ENCODE peak calls at places on chromosomes 6 and 20, in ten cellular contexts. L is fibroblast of the aortic adventitia; G is NAMALWA; D is tibial artery; T is RWPE1; W is activated CD4-positive, CD25-positive, alpha-beta regulatory T cell; X is GM12865; V is stimulated activated CD8-positive, alpha-beta memory T cell treated with anti-CD3 and anti-CD28 coated beads, Interleukin-4, amount 100 ng/mL, for 4 hours; Z is LHCN-M2; S is heart left ventricle. Q is an unnamed sample.

GRCh38 chr6:13281630-13282156 is 46.6 kb downstream of the TBC1D7 start:
- DNase-seq in L (no peak), D (no peak), V (no peak), X (no peak), W (no peak), Z (no peak), G (no peak), T (no peak), S (no peak), Q (no peak)

GRCh38 chr6:139173172-139173571 is 38.3 kb downstream of the HECA start:
- DNase-seq in D (no peak), T (no peak), V (no peak), S (no peak), Z (peak), G (peak), X (peak), W (no peak), L (no peak), Q (peak)

GRCh38 chr6:81861281-81861680 is 108.8 kb upstream of the TENT5A start:
- DNase-seq in T (no peak), X (no peak), S (no peak), D (no peak), V (no peak), G (no peak), L (no peak), Z (peak), W (no peak), Q (no peak)

GRCh38 chr20:59371429-59371828 is 71.0 kb downstream of the EDN3 start:
- DNase-seq in V (no peak), S (no peak), L (no peak), W (no peak), X (no peak), G (no peak), Z (no peak), D (no peak), T (no peak), Q (peak)

GRCh38 chr6:142846459-142846831 is 98.5 kb downstream of the HIVEP2 start:
- DNase-seq in S (no peak), L (peak), T (no peak), X (peak), D (no peak), Z (peak), W (no peak), G (no peak), V (no peak), Q (no peak)

GRCh38 chr20:38143646-38144554 is 21.2 kb downstream of the TGM2 start:
- DNase-seq in D (peak), W (no peak), V (no peak), S (no peak), Z (peak), T (peak), G (no peak), L (peak), X (no peak), Q (peak)

GRCh38 chr6:158080849-158081656 is 87.0 kb downstream of the SERAC1 start:
- DNase-seq in W (no peak), X (no peak), L (no peak), D (no peak), T (no peak), V (no peak), Z (no peak), S (no peak), G (no peak), Q (no peak)

GRCh38 chr6:10413850-10414765 is 766 bp downstream of the TFAP2A start:
- DNase-seq in L (no peak), X (no peak), W (no peak), D (no peak), S (no peak), V (no peak), Z (no peak), G (no peak), T (peak), Q (peak)

GRCh38 chr20:24406761-24407550 is 62.5 kb upstream of the SYNDIG1 start:
- DNase-seq in S (no peak), G (no peak), X (no peak), Z (no peak), T (no peak), W (no peak), D (peak), L (peak), V (no peak), Q (no peak)

GRCh38 chr6:18990313-18990978 is 603.3 kb downstream of the RNF144B start:
- DNase-seq in L (peak), S (peak), G (peak), W (no peak), D (peak), Z (no peak), V (no peak), T (peak), X (peak), Q (peak)

GRCh38 chr6:16841241-16841640 is 80.0 kb upstream of the ATXN1 start:
- DNase-seq in Z (no peak), X (no peak), D (no peak), S (no peak), T (peak), G (no peak), L (no peak), V (no peak), W (no peak), Q (no peak)

GRCh38 chr6:17099401-17100059 is 2.3 kb upstream of the STMND1 start:
- DNase-seq in L (no peak), X (no peak), G (no peak), W (no peak), D (no peak), Z (no peak), T (no peak), S (no peak), V (no peak), Q (peak)

GRCh38 chr6:105797313-105797970 is 288.7 kb upstream of the PRDM1 start:
- DNase-seq in W (no peak), S (no peak), L (no peak), Z (no peak), V (no peak), G (no peak), T (no peak), X (no peak), D (no peak), Q (no peak)

GRCh38 chr6:54217018-54217417 is 91.2 kb upstream of the TINAG start:
- DNase-seq in W (no peak), S (no peak), Z (no peak), L (no peak), T (no peak), D (no peak), G (no peak), V (no peak), X (no peak), Q (peak)

GRCh38 chr20:2330090-2330695 is 34.4 kb downstream of the TGM3 start:
- DNase-seq in D (peak), S (no peak), T (no peak), L (no peak), G (no peak), V (no peak), W (no peak), Z (no peak), X (no peak), Q (no peak)

GRCh38 chr6:46799657-46800056 is 6.5 kb downstream of the MEP1A start:
- DNase-seq in X (no peak), G (no peak), Z (no peak), L (no peak), W (no peak), S (no peak), D (no peak), V (no peak), T (no peak), Q (peak)

GRCh38 chr20:23856736-23857135 is 22.8 kb downstream of the CST5 start:
- DNase-seq in Z (no peak), X (no peak), D (no peak), T (no peak), G (no peak), L (no peak), V (no peak), W (no peak), S (no peak), Q (no peak)

GRCh38 chr6:36850001-36850400 is 10.8 kb upstream of the CPNE5 start:
- DNase-seq in X (no peak), V (no peak), G (no peak), D (no peak), S (no peak), T (no peak), L (no peak), Z (no peak), W (no peak), Q (peak)

GRCh38 chr6:45436544-45437440 is 59.1 kb upstream of the SUPT3H start:
- DNase-seq in T (no peak), V (no peak), G (no peak), X (peak), W (no peak), S (no peak), D (no peak), Z (peak), L (peak), Q (peak)

GRCh38 chr6:46963626-46964025 is 41.9 kb upstream of the ADGRF5 start:
- DNase-seq in W (no peak), V (no peak), S (peak), Z (no peak), D (no peak), X (no peak), G (no peak), T (no peak), L (peak), Q (no peak)

GRCh38 chr20:2700913-2701620 is 8.5 kb downstream of the EBF4 start:
- DNase-seq in L (no peak), S (no peak), G (no peak), Z (no peak), V (no peak), X (no peak), W (no peak), D (no peak), T (no peak), Q (no peak)

GRCh38 chr6:23735151-23735550 is 390.9 kb upstream of the NRSN1 start:
- DNase-seq in W (no peak), X (no peak), Z (no peak), T (no peak), G (no peak), D (no peak), L (no peak), S (no peak), V (no peak), Q (no peak)

Q was measured in OCI-M1.